ENCODE peak calls at places on chromosomes 3 and 15, in four cellular contexts. Z is fibroblast of the aortic adventitia; O is naive thymus-derived CD4-positive, alpha-beta T cell; B is ovary. E is an unnamed sample.

GRCh38 chr3:39097716-39098472 is 9.5 kb downstream of the GORASP1 start:
- DNase-seq in O (no peak), B (no peak), Z (no peak), E (no peak)

GRCh38 chr15:34691024-34691423 is 63.8 kb downstream of the GJD2 start:
- DNase-seq in Z (peak), O (no peak), B (no peak), E (peak)

GRCh38 chr15:77482570-77482969 is 61.9 kb downstream of the HMG20A start:
- DNase-seq in Z (peak), B (no peak), O (no peak), E (peak)

GRCh38 chr3:146250449-146251382 is at the start of gene PLSCR4:
- DNase-seq in O (no peak), Z (peak), B (peak), E (peak)

GRCh38 chr3:179969525-179969924 is 67.2 kb downstream of the PEX5L start:
- DNase-seq in O (no peak), Z (peak), B (no peak), E (peak)

GRCh38 chr3:173789530-173789929 is 392.0 kb downstream of the NLGN1 start:
- DNase-seq in B (no peak), Z (peak), O (no peak), E (peak)

GRCh38 chr3:14335774-14336413 is 66.5 kb upstream of the SLC6A6 start:
- DNase-seq in Z (no peak), B (no peak), O (no peak), E (no peak)

GRCh38 chr3:125437631-125438435 is 62.7 kb upstream of the ZNF148 start:
- DNase-seq in O (peak), B (peak), Z (peak), E (peak)

GRCh38 chr3:112689385-112689784 is 48.4 kb upstream of the CCDC80 start:
- DNase-seq in Z (no peak), B (no peak), O (no peak), E (no peak)

GRCh38 chr3:112688819-112689218 is 47.9 kb upstream of the CCDC80 start:
- DNase-seq in B (no peak), Z (peak), O (no peak), E (no peak)

GRCh38 chr3:112687214-112687613 is 46.3 kb upstream of the CCDC80 start:
- DNase-seq in Z (no peak), O (no peak), B (no peak), E (no peak)

GRCh38 chr3:112687621-112688020 is 46.7 kb upstream of the CCDC80 start:
- DNase-seq in O (no peak), B (no peak), Z (peak), E (no peak)

DNA sequence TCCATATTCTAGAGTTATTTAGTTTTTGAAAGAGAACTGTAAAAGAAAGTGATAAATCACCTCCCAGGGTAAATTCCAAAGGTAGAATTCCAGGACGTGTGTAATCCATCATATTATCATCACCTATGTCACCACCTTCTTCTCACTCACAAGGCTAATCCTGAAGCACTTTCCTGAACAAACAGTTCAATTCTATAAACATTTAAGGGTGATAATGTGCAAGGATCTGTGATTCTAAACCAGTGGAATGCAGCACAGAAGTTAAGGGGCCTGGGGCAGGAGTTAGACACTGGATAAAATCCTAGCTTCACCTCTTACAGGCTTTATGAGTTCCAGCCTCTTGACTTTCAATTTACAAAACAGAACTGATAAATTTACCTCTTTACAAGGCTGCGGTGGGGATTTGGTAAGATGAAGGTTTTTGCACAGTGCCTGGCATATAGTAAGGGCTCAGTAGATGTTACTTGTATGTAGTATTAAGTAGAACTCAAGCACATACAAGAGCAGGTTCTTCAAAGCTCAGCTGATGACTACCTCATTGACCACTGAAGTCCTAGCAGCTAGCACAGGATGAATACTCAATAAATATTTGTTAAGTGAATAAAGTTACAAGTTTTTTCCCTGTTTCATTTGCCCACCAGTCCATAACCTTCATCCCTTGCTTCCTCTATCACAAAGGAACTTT is 47.3 kb upstream of the CCDC80 start:
- DNase-seq in Z (peak), O (no peak), B (no peak), E (no peak)
- H3K4me3 ChIP-seq in Z (no peak), O (no peak), B (no peak), E (no peak)

DNA sequence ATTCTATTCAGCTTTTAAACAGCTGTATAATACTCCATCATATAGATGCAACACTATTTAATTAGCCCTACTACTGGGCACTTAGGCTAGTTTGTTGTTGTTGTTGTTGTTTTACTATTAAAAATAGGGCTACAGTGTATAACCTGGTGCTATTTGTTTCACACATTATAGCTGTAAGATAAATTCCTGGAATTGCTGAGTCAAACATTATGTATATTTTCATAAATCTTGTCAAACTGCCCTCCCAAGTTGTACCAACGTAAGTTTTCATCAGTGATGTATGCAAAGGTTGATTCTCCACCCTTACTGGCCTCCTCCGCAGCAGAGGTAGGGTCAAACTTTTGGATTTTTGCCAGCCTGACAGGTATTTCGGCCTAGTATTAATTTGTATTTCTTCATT is 3.8 kb upstream of the CEMIP start:
- DNase-seq in Z (no peak), O (no peak), B (no peak), E (no peak)
- H3K4me3 ChIP-seq in Z (no peak), O (no peak), B (no peak), E (no peak)

GRCh38 chr3:133576169-133576568 is 2.7 kb downstream of the CDV3 start:
- DNase-seq in O (no peak), Z (peak), B (no peak), E (no peak)
- H3K4me3 ChIP-seq in O (peak), Z (peak), B (peak), E (peak)

GRCh38 chr3:112635674-112636073 is 5.3 kb downstream of the CCDC80 start:
- DNase-seq in O (no peak), B (peak), Z (peak), E (peak)
- H3K4me3 ChIP-seq in O (no peak), B (peak), Z (peak), E (peak)

E was measured in choroid plexus epithelial cell.